ENCODE peak calls at places on chromosomes 3 and 15, in seven cellular contexts. D, P, A, R, U, M and F are unnamed samples.

GRCh38 chr3:187066228-187066995 is 72.9 kb downstream of the RPL39L start:
- DNase-seq in D (peak), P (no peak), A (peak), R (peak), U (no peak), M (peak), F (peak)

GRCh38 chr3:18207232-18207631 is 217.9 kb downstream of the SATB1 start:
- DNase-seq in D (no peak), P (no peak), A (no peak), R (no peak), U (no peak), M (no peak), F (no peak)

GRCh38 chr3:12966847-12967750 is 106.1 kb downstream of the IQSEC1 start:
- DNase-seq in D (no peak), P (no peak), A (no peak), R (no peak), U (no peak), M (no peak), F (no peak)

GRCh38 chr3:58693929-58694850 is 27.6 kb upstream of the FAM3D start:
- DNase-seq in D (no peak), P (no peak), A (no peak), R (no peak), U (no peak), M (no peak), F (no peak)

GRCh38 chr3:9744162-9744561 is 5.6 kb upstream of the OGG1 start:
- DNase-seq in D (no peak), P (no peak), A (no peak), R (no peak), U (no peak), M (no peak), F (no peak)

GRCh38 chr3:172666181-172666872 is 44.5 kb downstream of the NCEH1 start:
- DNase-seq in D (no peak), P (no peak), A (peak), R (no peak), U (no peak), M (no peak), F (no peak)

GRCh38 chr15:91456251-91456718 is 356.2 kb downstream of the SV2B start:
- DNase-seq in D (peak), P (no peak), A (no peak), R (peak), U (no peak), M (no peak), F (peak)

GRCh38 chr3:12941495-12942023 is 100.2 kb upstream of the RPL32 start:
- DNase-seq in D (no peak), P (no peak), A (no peak), R (no peak), U (no peak), M (no peak), F (no peak)

GRCh38 chr3:16147226-16147625 is 27.3 kb upstream of the GALNT15 start:
- DNase-seq in D (peak), P (no peak), A (peak), R (no peak), U (no peak), M (no peak), F (peak)

GRCh38 chr3:73622135-73622534 is 2.6 kb downstream of the PDZRN3 start:
- DNase-seq in D (no peak), P (peak), A (peak), R (no peak), U (peak), M (peak), F (peak)

GRCh38 chr3:155270063-155270462 is 23.4 kb downstream of the STRIT1 start:
- DNase-seq in D (no peak), P (no peak), A (no peak), R (no peak), U (no peak), M (no peak), F (no peak)

GRCh38 chr15:67125589-67126502 is 60.4 kb downstream of the SMAD3 start:
- DNase-seq in D (peak), P (peak), A (no peak), R (peak), U (peak), M (no peak), F (peak)

GRCh38 chr15:31803388-31803884 is 226.9 kb upstream of the CHRNA7 start:
- DNase-seq in D (no peak), P (no peak), A (no peak), R (no peak), U (no peak), M (no peak), F (no peak)

GRCh38 chr15:77139312-77139711 is 68.4 kb upstream of the TSPAN3 start:
- DNase-seq in D (no peak), P (no peak), A (no peak), R (no peak), U (no peak), M (no peak), F (no peak)

GRCh38 chr3:99413504-99413903 is 224.9 kb upstream of the COL8A1 start:
- DNase-seq in D (peak), P (no peak), A (no peak), R (no peak), U (no peak), M (no peak), F (peak)

GRCh38 chr3:100893108-100893507 is 100.1 kb downstream of the ABI3BP start:
- DNase-seq in D (no peak), P (no peak), A (no peak), R (no peak), U (no peak), M (no peak), F (no peak)

GRCh38 chr3:100896994-100897393 is 96.2 kb downstream of the ABI3BP start:
- DNase-seq in D (no peak), P (no peak), A (no peak), R (no peak), U (no peak), M (no peak), F (no peak)

GRCh38 chr3:100891827-100892226 is 101.4 kb downstream of the ABI3BP start:
- DNase-seq in D (no peak), P (no peak), A (no peak), R (no peak), U (no peak), M (no peak), F (no peak)

GRCh38 chr3:100891033-100891432 is 102.2 kb downstream of the ABI3BP start:
- DNase-seq in D (peak), P (no peak), A (no peak), R (no peak), U (no peak), M (no peak), F (peak)

GRCh38 chr3:100893590-100893989 is 99.6 kb downstream of the ABI3BP start:
- DNase-seq in D (no peak), P (no peak), A (peak), R (no peak), U (no peak), M (peak), F (peak)
- TF ChIP-seq CTCF in D (peak), P (peak), A (peak), R (peak), U (no peak), M (peak), F (peak)

DNA sequence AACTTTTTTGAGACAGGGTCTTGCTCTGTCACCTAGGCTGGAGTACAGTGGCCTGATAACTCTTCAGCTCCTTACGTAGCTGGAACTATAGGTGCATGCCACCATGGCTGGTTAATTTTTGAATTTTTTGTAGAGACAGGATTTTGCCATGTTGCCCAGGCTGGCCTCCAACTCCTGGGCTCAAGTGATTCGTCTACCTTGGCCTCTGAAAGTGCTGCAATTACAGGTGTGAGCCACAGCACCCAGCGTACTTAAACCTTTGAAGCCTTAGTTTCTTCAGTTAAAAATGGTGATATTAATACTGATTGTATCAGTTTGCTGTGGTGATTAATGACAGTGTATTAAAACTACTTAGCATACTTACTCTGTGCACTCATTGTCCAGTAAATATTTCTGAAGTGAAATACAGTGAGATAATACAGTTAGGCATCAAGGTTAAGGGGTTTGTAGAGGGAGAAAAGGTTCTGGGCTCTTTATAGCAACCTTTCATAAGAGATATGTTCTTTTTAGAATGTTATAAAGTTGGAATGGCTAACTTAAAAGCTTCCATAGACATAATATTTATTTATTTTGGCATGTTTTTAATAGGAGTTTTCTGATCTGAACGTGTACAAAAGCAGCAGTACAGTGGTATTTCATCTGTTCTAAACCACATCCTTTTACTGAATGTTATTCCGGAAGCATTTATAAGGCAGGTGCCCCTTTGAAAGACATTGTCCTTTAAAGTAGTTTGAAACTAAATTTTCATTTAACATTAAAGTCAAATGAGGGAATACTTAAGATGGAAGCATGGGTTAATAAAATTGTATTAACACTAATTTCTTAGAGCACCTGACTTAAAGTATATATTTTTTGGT is 23.6 kb downstream of the NCK1 start:
- DNase-seq in D (no peak), P (no peak), A (no peak), R (no peak), U (no peak), M (no peak), F (no peak)
- TF ChIP-seq CTCF in D (no peak), P (no peak), A (no peak), R (no peak), U (no peak), M (no peak), F (no peak)

GRCh38 chr3:32078085-32078634 is 28.3 kb upstream of the GPD1L start:
- DNase-seq in D (no peak), P (no peak), A (no peak), R (no peak), U (no peak), M (no peak), F (no peak)

GRCh38 chr3:32082727-32083126 is 23.7 kb upstream of the GPD1L start:
- DNase-seq in D (peak), P (no peak), A (no peak), R (no peak), U (no peak), M (no peak), F (peak)

GRCh38 chr3:32078864-32079263 is 27.6 kb upstream of the GPD1L start:
- DNase-seq in D (no peak), P (no peak), A (no peak), R (no peak), U (no peak), M (no peak), F (no peak)

GRCh38 chr3:32076566-32076965 is 29.9 kb upstream of the GPD1L start:
- DNase-seq in D (peak), P (no peak), A (no peak), R (no peak), U (no peak), M (no peak), F (no peak)

GRCh38 chr3:32077260-32078084 is 28.9 kb upstream of the GPD1L start:
- DNase-seq in D (no peak), P (no peak), A (no peak), R (no peak), U (no peak), M (no peak), F (no peak)
- TF ChIP-seq CTCF in D (no peak), P (no peak), A (no peak), R (no peak), U (no peak), M (no peak), F (no peak)

GRCh38 chr3:189267981-189268613 is 96.3 kb downstream of the TPRG1 start:
- DNase-seq in D (peak), P (no peak), A (peak), R (peak), U (no peak), M (no peak), F (peak)

GRCh38 chr3:189273736-189274135 is 102.0 kb downstream of the TPRG1 start:
- DNase-seq in D (no peak), P (no peak), A (no peak), R (no peak), U (no peak), M (no peak), F (no peak)

GRCh38 chr3:189269356-189269755 is 97.6 kb downstream of the TPRG1 start:
- DNase-seq in D (peak), P (no peak), A (no peak), R (no peak), U (no peak), M (no peak), F (no peak)

GRCh38 chr3:189272500-189273119 is 100.8 kb downstream of the TPRG1 start:
- DNase-seq in D (no peak), P (no peak), A (no peak), R (no peak), U (no peak), M (no peak), F (no peak)

GRCh38 chr3:189270248-189270832 is 98.6 kb downstream of the TPRG1 start:
- DNase-seq in D (peak), P (peak), A (peak), R (peak), U (peak), M (peak), F (peak)
- TF ChIP-seq CTCF in D (peak), P (peak), A (peak), R (peak), U (peak), M (peak), F (peak)

DNA sequence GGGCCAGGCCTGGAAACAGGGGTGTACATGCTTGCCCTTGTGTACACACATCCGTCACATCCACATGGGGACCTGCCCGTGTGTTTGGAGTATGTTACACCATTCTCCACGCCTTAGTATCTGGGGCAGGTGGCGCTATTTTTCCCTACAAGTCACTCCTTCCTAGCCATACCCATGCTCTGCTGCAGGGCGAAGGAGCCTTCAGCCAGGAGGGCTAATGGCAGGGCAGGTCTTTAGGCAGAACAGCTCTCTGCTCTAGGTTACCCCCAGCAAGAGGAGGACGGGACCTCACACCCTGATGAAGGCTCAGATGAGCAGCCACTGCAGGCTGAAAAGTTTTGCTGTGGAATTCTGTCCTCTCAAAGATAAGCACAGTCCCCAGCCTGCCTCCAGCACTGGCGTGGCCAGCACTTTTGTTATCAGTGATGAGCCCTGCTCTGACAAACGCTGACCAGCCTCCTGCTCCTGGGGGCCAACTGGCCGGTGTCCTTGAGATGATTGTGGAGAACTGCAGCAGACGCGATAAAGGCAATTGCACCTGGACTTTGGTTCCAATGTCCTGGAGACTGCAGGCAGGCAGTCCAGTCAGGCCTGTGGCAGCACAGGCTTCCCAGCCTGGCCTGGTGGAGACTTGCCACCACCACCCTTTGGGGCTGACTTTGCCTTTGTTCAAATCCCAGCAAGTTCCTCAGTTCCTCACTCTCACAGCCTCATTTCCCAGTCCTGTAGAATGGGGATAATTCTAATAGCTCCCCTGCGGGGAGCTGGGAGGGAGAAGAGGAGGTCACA is 19.8 kb upstream of the PIGZ start:
- DNase-seq in D (no peak), P (no peak), A (peak), R (no peak), U (no peak), M (peak), F (no peak)
- TF ChIP-seq CTCF in D (no peak), P (no peak), A (peak), R (peak), U (no peak), M (peak), F (peak)

DNA sequence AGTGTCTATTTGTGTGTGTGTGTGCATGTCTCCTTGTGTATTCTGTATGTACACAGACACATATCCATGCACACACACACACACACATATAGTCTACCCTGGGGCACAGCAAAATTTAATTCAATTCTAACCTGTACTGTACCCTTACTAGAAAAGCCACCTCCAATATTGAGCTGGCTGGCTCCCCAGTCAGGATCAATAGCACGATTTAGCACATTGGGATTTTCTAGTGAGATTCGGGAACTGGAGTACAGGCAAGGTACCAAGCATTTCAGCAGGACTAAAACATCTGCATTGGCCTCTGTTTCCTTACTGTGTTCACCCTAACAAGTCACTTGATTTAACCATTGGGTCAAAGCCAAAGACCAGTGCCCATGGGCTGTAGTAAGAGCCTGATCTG is 13.2 kb downstream of the FSTL1 start:
- DNase-seq in D (no peak), P (peak), A (peak), R (no peak), U (no peak), M (no peak), F (no peak)
- TF ChIP-seq CTCF in D (peak), P (no peak), A (no peak), R (no peak), U (no peak), M (no peak), F (no peak)

DNA sequence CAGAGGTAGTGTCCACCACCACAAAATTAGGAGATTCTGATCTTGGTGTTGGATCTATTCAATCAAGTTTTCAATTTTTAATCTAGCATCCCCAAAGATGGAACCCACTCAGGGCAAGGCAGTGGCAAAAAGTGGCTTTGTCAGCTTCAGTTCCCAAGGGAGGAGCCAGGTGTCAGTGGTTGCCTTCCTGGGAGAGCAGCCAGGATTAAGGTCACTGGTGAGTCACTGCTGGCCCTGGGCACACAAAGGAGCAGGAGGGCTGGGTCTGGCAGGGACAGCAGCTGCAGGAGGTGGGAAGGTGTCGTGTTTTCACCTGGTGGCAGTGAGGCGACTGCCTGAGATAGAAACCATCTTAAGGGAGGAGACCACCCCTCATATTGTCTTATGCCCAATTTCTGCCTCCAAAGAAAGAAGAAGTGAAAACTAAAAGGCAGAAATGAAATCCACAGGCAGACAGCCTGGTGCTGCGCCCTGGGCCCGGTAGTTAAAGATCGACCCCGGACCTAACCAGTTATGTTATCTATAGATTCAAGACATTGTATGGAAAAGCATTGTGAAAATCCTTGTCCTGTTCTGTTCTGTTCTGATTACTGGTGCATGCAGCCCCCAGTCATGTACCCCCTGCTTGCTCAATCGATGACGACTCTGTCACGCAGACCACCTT is 5.9 kb upstream of the KLHL25 start:
- DNase-seq in D (peak), P (peak), A (peak), R (peak), U (peak), M (peak), F (peak)
- TF ChIP-seq CTCF in D (no peak), P (no peak), A (peak), R (peak), U (peak), M (peak), F (peak)